ENCODE peak calls at places on chromosome 9, in six cellular contexts. G is activated gamma-delta T cell treated with Interleukin-2 at 50 U/mL for 16 hours; W is NAMALWA; U is CD4-positive, alpha-beta memory T cell; B is WTC11; S is HS-5. R is an unnamed sample.

GRCh38 chr9:123678878-123679329 is 251.0 kb downstream of the DENND1A start:
- DNase-seq in S (no peak), U (no peak), W (peak; percentile 17), B (no peak), G (no peak), R (no peak)

GRCh38 chr9:127796899-127797370 is 5.7 kb upstream of the FPGS start:
- DNase-seq in G (no peak), W (no peak), S (no peak), B (no peak), U (no peak), R (peak; percentile 75)

GRCh38 chr9:6054280-6055099 is 39.1 kb upstream of the RANBP6 start:
- DNase-seq in W (peak; percentile 83), S (peak; percentile 60), U (peak; percentile 45), G (peak; percentile 41), B (peak; percentile 82), R (peak; percentile 59)

GRCh38 chr9:125632321-125633115 is 74.5 kb downstream of the MAPKAP1 start:
- DNase-seq in B (no peak), G (no peak), W (peak; percentile 85), U (no peak), S (peak; percentile 77), R (no peak)

GRCh38 chr9:127975376-127976315 is 5.1 kb downstream of the EEIG1 start:
- DNase-seq in W (no peak), U (no peak), S (no peak), G (no peak), B (no peak), R (no peak)

GRCh38 chr9:74951107-74951720 is 1.5 kb downstream of the C9orf40 start:
- DNase-seq in S (no peak), G (no peak), W (no peak), U (no peak), B (no peak), R (no peak)

GRCh38 chr9:121610638-121610953 is 40.8 kb upstream of the DAB2IP start:
- DNase-seq in S (no peak), W (no peak), B (no peak), G (no peak), U (no peak), R (no peak)

GRCh38 chr9:109264865-109265532 is 55.9 kb downstream of the EPB41L4B start:
- DNase-seq in S (no peak), U (no peak), W (no peak), B (no peak), G (no peak), R (no peak)

GRCh38 chr9:123893831-123894460 is 36.0 kb downstream of the DENND1A start:
- DNase-seq in G (no peak), W (no peak), U (no peak), S (peak; percentile 13), B (no peak), R (no peak)

GRCh38 chr9:100324594-100325200 is 28.0 kb downstream of the TEX10 start:
- DNase-seq in S (no peak), G (no peak), B (no peak), U (peak; percentile 32), W (peak; percentile 53), R (no peak)

GRCh38 chr9:14692536-14692917 is 705 bp downstream of the ZDHHC21 start:
- DNase-seq in U (no peak), S (no peak), B (no peak), G (no peak), W (peak; percentile 48), R (no peak)

GRCh38 chr9:114450181-114450580 is 55.1 kb downstream of the WHRN start:
- DNase-seq in B (no peak), S (no peak), U (no peak), W (no peak), G (no peak), R (no peak)

GRCh38 chr9:101705135-101705661 is 33.2 kb downstream of the GRIN3A start:
- DNase-seq in S (no peak), U (peak; percentile 3), B (peak; percentile 65), G (peak; percentile 10), W (no peak), R (no peak)

GRCh38 chr9:89919171-89919681 is 314.4 kb downstream of the GADD45G start:
- DNase-seq in G (no peak), U (peak; percentile 22), B (peak; percentile 67), S (no peak), W (peak; percentile 46), R (no peak)

GRCh38 chr9:34250721-34251120 is 71.9 kb downstream of the UBAP1 start:
- DNase-seq in U (no peak), B (no peak), W (no peak), G (no peak), S (no peak), R (no peak)

GRCh38 chr9:21153688-21154608 is 12.3 kb upstream of the IFNW1 start:
- DNase-seq in G (no peak), W (peak; percentile 56), U (peak; percentile 6), S (peak; percentile 39), B (no peak), R (peak; percentile 33)

GRCh38 chr9:95763983-95764382 is 111.5 kb upstream of the ERCC6L2 start:
- DNase-seq in B (no peak), W (no peak), G (no peak), U (no peak), S (no peak), R (no peak)

GRCh38 chr9:72675586-72675985 is 154.2 kb downstream of the TMC1 start:
- DNase-seq in U (no peak), W (no peak), B (no peak), G (no peak), S (no peak), R (no peak)

GRCh38 chr9:130095872-130096271 is 42.2 kb downstream of the GPR107 start:
- DNase-seq in G (no peak), W (no peak), B (no peak), S (no peak), U (no peak), R (no peak)

GRCh38 chr9:71704806-71705205 is 63.5 kb downstream of the CEMIP2 start:
- DNase-seq in U (no peak), B (no peak), W (no peak), G (no peak), S (no peak), R (no peak)

GRCh38 chr9:112793213-112793810 is 42.8 kb downstream of the SNX30 start:
- DNase-seq in W (peak; percentile 84), S (peak; percentile 31), U (peak; percentile 73), G (peak; percentile 88), B (peak; percentile 87), R (peak; percentile 78)

GRCh38 chr9:23447166-23447565 is 378.9 kb downstream of the ELAVL2 start:
- DNase-seq in S (no peak), W (no peak), B (no peak), G (no peak), U (no peak), R (no peak)

GRCh38 chr9:22010881-22011625 is 1.9 kb upstream of the CDKN2B start:
- DNase-seq in W (no peak), S (no peak), U (no peak), B (peak; percentile 75), G (no peak), R (peak; percentile 51)

GRCh38 chr9:71036501-71036900 is 84.9 kb downstream of the TRPM3 start:
- DNase-seq in G (no peak), U (no peak), S (no peak), B (no peak), W (no peak), R (no peak)

GRCh38 chr9:133612816-133613215 is 3.6 kb upstream of the FAM163B start:
- DNase-seq in S (no peak), W (no peak), B (no peak), G (no peak), U (no peak), R (no peak)

GRCh38 chr9:11933926-11934325 is 759.3 kb upstream of the TYRP1 start:
- DNase-seq in W (no peak), S (peak; percentile 52), G (no peak), B (no peak), U (no peak), R (no peak)

GRCh38 chr9:135744333-135745070 is 42.5 kb downstream of the KCNT1 start:
- DNase-seq in B (no peak), U (no peak), W (no peak), S (no peak), G (no peak), R (no peak)

GRCh38 chr9:6692433-6692832 is 46.9 kb upstream of the GLDC start:
- DNase-seq in B (peak; percentile 39), U (no peak), S (no peak), W (no peak), G (no peak), R (no peak)

GRCh38 chr9:137304383-137305059 is 2.5 kb upstream of the NRARP start:
- DNase-seq in W (no peak), U (no peak), B (no peak), S (no peak), G (no peak), R (no peak)

GRCh38 chr9:14323083-14323968 is 9.4 kb upstream of the NFIB start:
- DNase-seq in B (no peak), S (no peak), U (no peak), G (no peak), W (no peak), R (no peak)

GRCh38 chr9:92808726-92809451 is 44.3 kb upstream of the BICD2 start:
- DNase-seq in S (no peak), U (peak; percentile 50), W (no peak), G (peak; percentile 28), B (peak; percentile 80), R (no peak)

GRCh38 chr9:137273095-137273490 is 4.4 kb upstream of the TOR4A start:
- DNase-seq in U (no peak), B (no peak), G (no peak), W (no peak), S (no peak), R (no peak)

GRCh38 chr9:115335441-115335840 is 217.5 kb upstream of the TNC start:
- DNase-seq in W (no peak), B (no peak), S (no peak), U (no peak), G (no peak), R (no peak)

GRCh38 chr9:89999534-90000370 is 394.9 kb downstream of the GADD45G start:
- DNase-seq in B (no peak), G (peak; percentile 26), U (peak; percentile 8), W (peak; percentile 82), S (no peak), R (peak; percentile 71)

GRCh38 chr9:105344283-105344682 is 99.8 kb downstream of the SLC44A1 start:
- DNase-seq in B (no peak), W (no peak), G (no peak), U (no peak), S (no peak), R (no peak)

GRCh38 chr9:120531683-120532300 is 48.2 kb downstream of the CDK5RAP2 start:
- DNase-seq in W (peak; percentile 43), S (no peak), G (no peak), U (no peak), B (peak; percentile 33), R (peak; percentile 16)